ENCODE peak calls at places on chromosomes 6 and 20, in five cellular contexts. One of them, this sample, is unnamed.

GRCh38 chr6:169974663-169975062 is 223.2 kb downstream of the ERMARD start:
- DNase-seq in activated CD4-positive, alpha-beta T cell treated with anti-CD3 and anti-CD28 coated beads for 24 hours: no peak
- DNase-seq in A172: no peak
- DNase-seq in NCI-H2029 treated with DMSO at 0.1 percent for 48 hours: no peak
- DNase-seq in iPS-NIHi11: no peak
- DNase-seq in this sample: no peak

GRCh38 chr20:40493071-40493470 is 196.0 kb downstream of the MAFB start:
- DNase-seq in activated CD4-positive, alpha-beta T cell treated with anti-CD3 and anti-CD28 coated beads for 24 hours: no peak
- DNase-seq in A172: peak
- DNase-seq in NCI-H2029 treated with DMSO at 0.1 percent for 48 hours: no peak
- DNase-seq in iPS-NIHi11: no peak
- DNase-seq in this sample: no peak

GRCh38 chr20:35854697-35855434 is 83.1 kb downstream of the PHF20 start:
- DNase-seq in activated CD4-positive, alpha-beta T cell treated with anti-CD3 and anti-CD28 coated beads for 24 hours: no peak
- DNase-seq in A172: no peak
- DNase-seq in NCI-H2029 treated with DMSO at 0.1 percent for 48 hours: no peak
- DNase-seq in iPS-NIHi11: no peak
- DNase-seq in this sample: no peak

GRCh38 chr6:100171533-100172321 is 177.7 kb upstream of the MCHR2 start:
- DNase-seq in activated CD4-positive, alpha-beta T cell treated with anti-CD3 and anti-CD28 coated beads for 24 hours: no peak
- DNase-seq in A172: peak
- DNase-seq in NCI-H2029 treated with DMSO at 0.1 percent for 48 hours: no peak
- DNase-seq in iPS-NIHi11: no peak
- DNase-seq in this sample: no peak

GRCh38 chr6:50815436-50816114 is 3.1 kb upstream of the TFAP2B start:
- DNase-seq in activated CD4-positive, alpha-beta T cell treated with anti-CD3 and anti-CD28 coated beads for 24 hours: no peak
- DNase-seq in A172: no peak
- DNase-seq in NCI-H2029 treated with DMSO at 0.1 percent for 48 hours: peak
- DNase-seq in iPS-NIHi11: no peak
- DNase-seq in this sample: no peak

GRCh38 chr6:1290805-1291204 is 21.1 kb upstream of the FOXQ1 start:
- DNase-seq in activated CD4-positive, alpha-beta T cell treated with anti-CD3 and anti-CD28 coated beads for 24 hours: no peak
- DNase-seq in A172: no peak
- DNase-seq in NCI-H2029 treated with DMSO at 0.1 percent for 48 hours: no peak
- DNase-seq in iPS-NIHi11: no peak
- DNase-seq in this sample: no peak

GRCh38 chr6:156854466-156855161 is 77.4 kb downstream of the ARID1B start:
- DNase-seq in activated CD4-positive, alpha-beta T cell treated with anti-CD3 and anti-CD28 coated beads for 24 hours: no peak
- DNase-seq in A172: no peak
- DNase-seq in NCI-H2029 treated with DMSO at 0.1 percent for 48 hours: no peak
- DNase-seq in iPS-NIHi11: no peak
- DNase-seq in this sample: no peak

GRCh38 chr6:101522254-101522653 is 128.7 kb downstream of the GRIK2 start:
- DNase-seq in activated CD4-positive, alpha-beta T cell treated with anti-CD3 and anti-CD28 coated beads for 24 hours: no peak
- DNase-seq in A172: no peak
- DNase-seq in NCI-H2029 treated with DMSO at 0.1 percent for 48 hours: no peak
- DNase-seq in iPS-NIHi11: no peak
- DNase-seq in this sample: no peak

GRCh38 chr20:57500941-57501340 is 24.0 kb downstream of the CTCFL start:
- DNase-seq in activated CD4-positive, alpha-beta T cell treated with anti-CD3 and anti-CD28 coated beads for 24 hours: no peak
- DNase-seq in A172: peak
- DNase-seq in NCI-H2029 treated with DMSO at 0.1 percent for 48 hours: peak
- DNase-seq in iPS-NIHi11: no peak
- DNase-seq in this sample: no peak

GRCh38 chr6:169646906-169647567 is 54.8 kb downstream of the WDR27 start:
- DNase-seq in activated CD4-positive, alpha-beta T cell treated with anti-CD3 and anti-CD28 coated beads for 24 hours: no peak
- DNase-seq in A172: no peak
- DNase-seq in NCI-H2029 treated with DMSO at 0.1 percent for 48 hours: no peak
- DNase-seq in iPS-NIHi11: no peak
- DNase-seq in this sample: no peak

GRCh38 chr20:9407805-9408421 is 106.5 kb upstream of the LAMP5 start:
- DNase-seq in activated CD4-positive, alpha-beta T cell treated with anti-CD3 and anti-CD28 coated beads for 24 hours: peak
- DNase-seq in A172: peak
- DNase-seq in NCI-H2029 treated with DMSO at 0.1 percent for 48 hours: peak
- DNase-seq in iPS-NIHi11: peak
- DNase-seq in this sample: peak

GRCh38 chr6:62764841-62765240 is 446.4 kb upstream of the FKBP1C start:
- DNase-seq in activated CD4-positive, alpha-beta T cell treated with anti-CD3 and anti-CD28 coated beads for 24 hours: no peak
- DNase-seq in A172: no peak
- DNase-seq in NCI-H2029 treated with DMSO at 0.1 percent for 48 hours: no peak
- DNase-seq in iPS-NIHi11: no peak
- DNase-seq in this sample: no peak

GRCh38 chr6:50850860-50851259 is 32.2 kb downstream of the TFAP2B start:
- DNase-seq in activated CD4-positive, alpha-beta T cell treated with anti-CD3 and anti-CD28 coated beads for 24 hours: no peak
- DNase-seq in A172: no peak
- DNase-seq in NCI-H2029 treated with DMSO at 0.1 percent for 48 hours: no peak
- DNase-seq in iPS-NIHi11: no peak
- DNase-seq in this sample: no peak

GRCh38 chr20:17568972-17569471 is 853 bp upstream of the DSTN start:
- DNase-seq in activated CD4-positive, alpha-beta T cell treated with anti-CD3 and anti-CD28 coated beads for 24 hours: no peak
- DNase-seq in A172: peak
- DNase-seq in NCI-H2029 treated with DMSO at 0.1 percent for 48 hours: peak
- DNase-seq in iPS-NIHi11: peak
- DNase-seq in this sample: no peak

GRCh38 chr6:158955265-158955664 is 44.7 kb downstream of the RSPH3 start:
- DNase-seq in activated CD4-positive, alpha-beta T cell treated with anti-CD3 and anti-CD28 coated beads for 24 hours: no peak
- DNase-seq in A172: no peak
- DNase-seq in NCI-H2029 treated with DMSO at 0.1 percent for 48 hours: no peak
- DNase-seq in iPS-NIHi11: no peak
- DNase-seq in this sample: no peak

GRCh38 chr20:3203315-3204123 is 963 bp downstream of the DDRGK1 start:
- DNase-seq in activated CD4-positive, alpha-beta T cell treated with anti-CD3 and anti-CD28 coated beads for 24 hours: no peak
- DNase-seq in A172: peak
- DNase-seq in NCI-H2029 treated with DMSO at 0.1 percent for 48 hours: peak
- DNase-seq in iPS-NIHi11: peak
- DNase-seq in this sample: peak

GRCh38 chr6:40936810-40937209 is 102.2 kb downstream of the UNC5CL start:
- DNase-seq in activated CD4-positive, alpha-beta T cell treated with anti-CD3 and anti-CD28 coated beads for 24 hours: no peak
- DNase-seq in A172: peak
- DNase-seq in NCI-H2029 treated with DMSO at 0.1 percent for 48 hours: no peak
- DNase-seq in iPS-NIHi11: no peak
- DNase-seq in this sample: no peak

GRCh38 chr6:88763160-88763559 is 200.3 kb downstream of the RNGTT start:
- DNase-seq in activated CD4-positive, alpha-beta T cell treated with anti-CD3 and anti-CD28 coated beads for 24 hours: no peak
- DNase-seq in A172: no peak
- DNase-seq in NCI-H2029 treated with DMSO at 0.1 percent for 48 hours: no peak
- DNase-seq in iPS-NIHi11: no peak
- DNase-seq in this sample: no peak

GRCh38 chr6:44661221-44661609 is 273.7 kb downstream of the CDC5L start:
- DNase-seq in activated CD4-positive, alpha-beta T cell treated with anti-CD3 and anti-CD28 coated beads for 24 hours: no peak
- DNase-seq in A172: peak
- DNase-seq in NCI-H2029 treated with DMSO at 0.1 percent for 48 hours: no peak
- DNase-seq in iPS-NIHi11: no peak
- DNase-seq in this sample: no peak

GRCh38 chr6:44222987-44223470 is 366 bp upstream of the SLC29A1 start:
- DNase-seq in activated CD4-positive, alpha-beta T cell treated with anti-CD3 and anti-CD28 coated beads for 24 hours: no peak
- DNase-seq in A172: no peak
- DNase-seq in NCI-H2029 treated with DMSO at 0.1 percent for 48 hours: no peak
- DNase-seq in iPS-NIHi11: no peak
- DNase-seq in this sample: no peak